ENCODE peak calls at places on chromosome 13, in five cellular contexts. G is thoracic aorta, W is body of pancreas, D is AG04450, A is HFFc6. X is an unnamed sample.

GRCh38 chr13:49625392-49626137 is 2.7 kb upstream of the ARL11 start:
- DNase-seq in G (no peak), W (peak), D (no peak), A (no peak), X (no peak)

GRCh38 chr13:37442996-37443395 is 155.6 kb downstream of the POSTN start:
- DNase-seq in G (no peak), W (no peak), D (no peak), A (no peak), X (no peak)

GRCh38 chr13:93915269-93915809 is 564.1 kb downstream of the DCT start:
- DNase-seq in G (no peak), W (no peak), D (peak), A (peak), X (no peak)

GRCh38 chr13:98741741-98742435 is 10.6 kb downstream of the SLC15A1 start:
- DNase-seq in G (no peak), W (no peak), D (no peak), A (peak), X (no peak)

GRCh38 chr13:101640797-101641400 is 188.4 kb downstream of the ITGBL1 start:
- DNase-seq in G (no peak), W (no peak), D (peak), A (peak), X (no peak)

GRCh38 chr13:46179576-46180368 is 2.2 kb downstream of the LCP1 start:
- DNase-seq in G (peak), W (peak), D (no peak), A (no peak), X (no peak)

GRCh38 chr13:29917573-29918091 is 67.2 kb upstream of the UBL3 start:
- DNase-seq in G (no peak), W (no peak), D (no peak), A (no peak), X (no peak)

GRCh38 chr13:20142019-20142926 is 18.6 kb downstream of the GJA3 start:
- DNase-seq in G (no peak), W (no peak), D (no peak), A (no peak), X (no peak)

GRCh38 chr13:49935171-49936084 is 712 bp downstream of the SPRYD7 start:
- DNase-seq in G (no peak), W (peak), D (no peak), A (peak), X (peak)

GRCh38 chr13:41564046-41564445 is 106.7 kb downstream of the RGCC start:
- DNase-seq in G (no peak), W (no peak), D (no peak), A (no peak), X (no peak)

GRCh38 chr13:105773887-105774538 is 761.4 kb downstream of the EFNB2 start:
- DNase-seq in G (no peak), W (no peak), D (no peak), A (no peak), X (no peak)

DNA sequence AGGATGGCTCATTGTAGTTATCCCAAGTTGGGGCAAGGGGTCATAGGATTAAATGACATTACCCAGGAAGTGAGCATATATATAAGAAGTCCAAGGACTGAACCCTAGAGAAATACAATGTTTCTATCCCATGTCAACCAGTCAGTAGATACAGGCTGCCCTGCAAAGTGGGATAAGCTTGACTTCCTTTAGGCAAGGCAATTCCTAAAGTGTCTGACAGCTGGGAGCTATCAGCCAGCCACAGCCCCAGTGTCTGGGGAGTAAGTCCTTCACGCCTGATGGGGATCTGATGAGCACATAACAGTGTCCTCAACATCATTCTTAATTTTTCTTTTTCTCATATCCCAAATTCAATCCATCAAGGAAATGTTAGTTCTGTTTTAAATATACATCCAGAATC is 54.1 kb downstream of the DNAJC15 start:
- DNase-seq in G (no peak), W (no peak), D (no peak), A (no peak), X (no peak)
- TF ChIP-seq CTCF in G (no peak), W (no peak), D (no peak), A (no peak), X (no peak)

GRCh38 chr13:80577285-80577684 is 236.4 kb upstream of the SPRY2 start:
- DNase-seq in G (no peak), W (no peak), D (no peak), A (no peak), X (no peak)
- TF ChIP-seq CTCF in G (no peak), W (no peak), D (no peak), A (no peak), X (no peak)

GRCh38 chr13:27170221-27170520 is 1.4 kb downstream of the USP12 start:
- DNase-seq in G (no peak), W (no peak), D (no peak), A (peak), X (peak)

GRCh38 chr13:27170521-27171243 is 929 bp downstream of the USP12 start:
- DNase-seq in G (no peak), W (peak), D (no peak), A (peak), X (peak)

GRCh38 chr13:27171244-27171829 is at the start of gene USP12:
- DNase-seq in G (peak), W (no peak), D (no peak), A (no peak), X (peak)

GRCh38 chr13:27172495-27172842 is 858 bp upstream of the USP12 start:
- DNase-seq in G (no peak), W (no peak), D (no peak), A (peak), X (no peak)

DNA sequence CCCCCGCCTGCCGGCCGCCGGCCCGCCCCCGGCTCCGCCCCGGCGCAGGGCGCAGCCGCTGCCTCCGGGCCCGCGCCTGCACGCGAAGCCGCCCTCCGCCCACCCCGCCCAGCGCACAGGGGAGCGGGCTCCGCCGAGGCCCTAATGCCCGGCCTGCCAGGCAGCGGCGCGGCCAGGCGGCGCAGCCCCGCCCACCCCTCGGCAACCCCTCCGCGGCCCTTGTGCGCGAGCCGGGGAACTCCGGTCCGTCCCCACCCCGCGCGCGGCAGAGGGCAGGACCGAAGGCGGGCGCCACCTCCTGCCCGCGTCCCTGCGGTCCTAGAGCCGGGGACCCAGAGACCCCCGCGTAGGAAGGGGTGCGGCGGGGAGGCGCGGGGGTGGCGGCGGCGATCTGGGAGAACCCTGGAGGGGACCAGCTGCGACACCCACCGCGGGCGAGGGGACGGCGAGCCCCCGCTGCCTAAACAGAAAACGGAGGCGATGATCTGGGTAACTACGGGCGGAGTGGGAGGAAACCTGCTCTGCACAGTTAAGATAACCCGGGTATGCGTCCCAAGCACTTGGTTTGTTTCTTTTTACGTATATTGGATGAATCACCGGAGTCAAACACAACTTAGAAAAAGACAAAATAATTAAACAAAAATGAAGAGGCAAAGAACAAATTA is 351 bp upstream of the USP12 start:
- DNase-seq in G (peak), W (peak), D (peak), A (peak), X (peak)
- TF ChIP-seq CTCF in G (no peak), W (peak), D (peak), A (peak), X (peak)

GRCh38 chr13:81540777-81541176 is 1199.9 kb upstream of the SPRY2 start:
- DNase-seq in G (no peak), W (no peak), D (no peak), A (peak), X (no peak)
- TF ChIP-seq CTCF in G (no peak), W (peak), D (no peak), A (peak), X (peak)

GRCh38 chr13:111043575-111043982 is 71.5 kb upstream of the ARHGEF7 start:
- DNase-seq in G (no peak), W (no peak), D (no peak), A (peak), X (no peak)
- TF ChIP-seq CTCF in G (no peak), W (no peak), D (no peak), A (no peak), X (no peak)

DNA sequence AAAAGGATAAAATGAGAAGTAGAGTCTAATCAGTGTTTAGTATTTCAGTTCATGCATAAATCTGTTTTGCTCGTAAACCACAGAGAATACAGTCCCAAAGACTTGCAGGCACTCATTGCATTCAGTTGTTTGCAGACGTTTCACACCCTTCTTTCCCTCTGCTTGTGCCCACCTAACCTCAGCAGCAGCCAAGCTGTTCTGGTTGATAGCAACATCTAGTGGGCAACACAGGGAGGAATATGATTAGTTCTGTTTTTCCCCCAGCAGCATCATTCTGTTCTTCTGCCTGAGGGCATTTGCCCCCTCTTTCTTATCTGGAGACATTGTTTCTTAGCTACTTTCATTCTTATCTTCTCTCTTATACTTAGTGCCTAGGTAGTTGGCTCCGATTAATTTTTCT is 135.6 kb downstream of the PAN3 start:
- DNase-seq in G (no peak), W (no peak), D (no peak), A (no peak), X (no peak)
- TF ChIP-seq CTCF in G (no peak), W (no peak), D (peak), A (no peak), X (no peak)

GRCh38 chr13:25042141-25042540 is 53.8 kb upstream of the PABPC3 start:
- DNase-seq in G (no peak), W (no peak), D (no peak), A (no peak), X (no peak)

GRCh38 chr13:25046274-25046984 is 49.5 kb upstream of the PABPC3 start:
- DNase-seq in G (no peak), W (no peak), D (no peak), A (no peak), X (no peak)

GRCh38 chr13:25051065-25051464 is 44.9 kb upstream of the PABPC3 start:
- DNase-seq in G (no peak), W (no peak), D (no peak), A (no peak), X (no peak)

GRCh38 chr13:25044071-25044470 is 51.9 kb upstream of the PABPC3 start:
- DNase-seq in G (no peak), W (no peak), D (no peak), A (no peak), X (no peak)

DNA sequence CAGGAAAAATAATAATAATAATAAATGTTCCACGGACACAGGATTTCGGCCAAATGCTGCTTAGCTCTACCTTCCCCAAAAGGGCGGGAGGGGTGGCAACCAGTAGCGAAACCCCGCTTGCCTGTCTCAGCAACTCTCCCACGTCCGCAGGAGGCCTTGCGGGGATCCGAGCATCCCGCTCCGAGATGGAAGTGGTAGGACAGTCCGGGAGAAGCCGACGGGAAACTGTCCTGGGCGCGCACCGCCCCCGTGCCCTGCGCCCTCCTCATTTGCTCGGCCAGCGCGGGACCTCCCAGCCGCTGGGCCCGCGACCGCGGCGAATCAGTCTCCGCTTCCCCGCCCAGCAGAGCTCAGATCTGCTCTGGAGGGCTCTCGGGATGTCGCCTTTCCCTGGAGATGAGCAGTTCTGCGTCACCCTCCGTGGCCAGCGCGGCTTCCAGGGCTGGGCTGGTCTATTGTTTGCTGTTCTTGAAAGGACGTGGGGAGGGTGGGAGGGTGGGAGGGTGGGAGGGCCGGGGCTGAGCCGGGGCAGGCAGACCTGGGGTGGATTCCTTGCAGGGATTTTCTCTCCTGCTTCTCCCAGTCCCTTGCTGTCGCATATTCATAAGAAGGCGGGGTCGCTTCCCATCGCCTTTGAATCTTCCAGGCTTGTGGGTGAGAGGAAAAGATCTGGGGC is 48.8 kb upstream of the PABPC3 start:
- DNase-seq in G (no peak), W (no peak), D (peak), A (no peak), X (peak)
- TF ChIP-seq CTCF in G (no peak), W (no peak), D (no peak), A (no peak), X (no peak)